ENCODE peak calls at places on chromosomes 7 and 10, in four cellular contexts. O, U, I and V are unnamed samples.

GRCh38 chr10:33807527-33808377 is 473.3 kb upstream of the NRP1 start:
- DNase-seq in U (no peak), O (no peak), I (no peak), V (no peak)

GRCh38 chr7:66224171-66224773 is 19.1 kb downstream of the TPST1 start:
- DNase-seq in I (no peak), O (no peak), U (no peak), V (no peak)

GRCh38 chr10:12448729-12449391 is 99.5 kb downstream of the CAMK1D start:
- DNase-seq in U (no peak), O (peak), I (peak), V (peak)

GRCh38 chr7:130879191-130879590 is 145.2 kb upstream of the KLF14 start:
- DNase-seq in U (no peak), O (no peak), I (no peak), V (no peak)

GRCh38 chr7:131555565-131556054 is 818 bp downstream of the PODXL start:
- DNase-seq in U (no peak), O (no peak), I (no peak), V (no peak)

GRCh38 chr7:129778770-129779601 is 167.5 kb downstream of the NRF1 start:
- DNase-seq in I (no peak), U (no peak), O (no peak), V (peak)

GRCh38 chr7:98514211-98515150 is 102.6 kb upstream of the NPTX2 start:
- DNase-seq in O (peak), U (no peak), I (no peak), V (no peak)

GRCh38 chr7:7554021-7554432 is 12.7 kb upstream of the MIOS start:
- DNase-seq in I (no peak), O (no peak), U (no peak), V (no peak)

GRCh38 chr10:49228677-49229076 is 40.5 kb upstream of the TMEM273 start:
- DNase-seq in O (no peak), I (no peak), U (no peak), V (no peak)

GRCh38 chr10:2460846-2461245 is 606.5 kb upstream of the PFKP start:
- DNase-seq in I (no peak), O (no peak), U (no peak), V (no peak)

GRCh38 chr10:127908106-127908957 is 1.4 kb downstream of the PTPRE start:
- DNase-seq in I (no peak), U (peak), O (no peak), V (no peak)

GRCh38 chr7:131934452-131934851 is 378.0 kb upstream of the PODXL start:
- DNase-seq in I (no peak), O (no peak), U (no peak), V (no peak)

DNA sequence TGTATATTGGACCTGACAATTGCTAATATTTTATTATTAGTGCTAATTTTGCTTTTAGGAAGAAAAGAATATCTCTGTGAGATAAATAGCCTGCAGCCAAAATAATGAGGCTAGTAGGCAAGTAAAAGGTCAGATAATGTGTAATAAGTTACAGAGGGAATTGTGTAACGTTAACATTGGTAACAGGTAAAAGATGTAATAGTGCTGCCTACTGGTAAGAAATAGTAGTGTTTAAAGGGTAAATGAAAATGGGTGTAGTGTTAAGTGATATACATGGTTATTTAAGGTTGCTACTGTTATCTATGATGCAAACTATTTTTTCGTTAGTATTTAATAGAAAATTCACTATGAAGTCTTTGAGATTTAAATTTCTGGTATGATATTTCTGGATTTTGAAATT is 9.2 kb upstream of the FOXP2 start:
- DNase-seq in I (no peak), O (no peak), U (no peak), V (no peak)
- TF ChIP-seq CTCF in I (peak), O (no peak), U (no peak), V (peak)

DNA sequence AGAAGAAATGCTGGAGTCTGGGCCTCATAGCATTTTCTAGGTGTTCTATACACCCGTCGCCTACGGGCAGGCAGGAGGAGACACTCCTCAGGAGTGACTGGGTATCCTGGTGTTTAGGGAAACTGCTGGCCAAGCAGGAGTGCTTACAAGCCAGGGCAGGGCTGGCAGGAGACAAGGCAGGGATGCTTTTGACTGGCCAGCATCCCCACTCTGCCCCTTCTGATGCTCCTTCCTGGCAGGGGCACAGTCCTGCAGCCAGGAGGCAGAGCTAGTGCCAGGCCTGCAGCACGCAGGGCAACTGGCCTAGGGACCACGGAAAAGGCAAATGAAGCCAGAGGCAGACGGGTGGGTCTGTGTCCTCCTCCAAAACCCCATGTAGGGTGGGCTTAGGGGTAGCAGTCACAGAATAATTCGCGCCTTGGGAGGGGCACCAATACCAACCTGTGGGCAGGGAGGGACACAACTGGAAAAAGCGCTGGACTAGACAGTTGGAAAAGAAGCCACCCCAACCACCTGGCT is 4.9 kb downstream of the IMPDH1 start:
- DNase-seq in U (no peak), O (no peak), I (no peak), V (no peak)
- TF ChIP-seq CTCF in U (no peak), O (no peak), I (no peak), V (no peak)

GRCh38 chr10:71962915-71963314 is 1.3 kb upstream of the CHST3 start:
- DNase-seq in I (no peak), O (no peak), U (no peak), V (no peak)

GRCh38 chr10:71961831-71962230 is 2.4 kb upstream of the CHST3 start:
- DNase-seq in U (no peak), O (no peak), I (no peak), V (no peak)

GRCh38 chr10:71959526-71959925 is 4.7 kb upstream of the CHST3 start:
- DNase-seq in U (no peak), O (no peak), I (no peak), V (no peak)

GRCh38 chr10:71952745-71953144 is 11.4 kb upstream of the CHST3 start:
- DNase-seq in O (no peak), I (no peak), U (peak), V (no peak)

GRCh38 chr10:71957546-71958275 is 6.5 kb upstream of the CHST3 start:
- DNase-seq in I (no peak), O (no peak), U (no peak), V (no peak)
- TF ChIP-seq CTCF in I (no peak), O (no peak), U (no peak), V (no peak)

GRCh38 chr7:31175672-31176071 is 123.6 kb downstream of the ADCYAP1R1 start:
- DNase-seq in U (no peak), O (no peak), I (no peak), V (no peak)
- TF ChIP-seq CTCF in U (no peak), O (no peak), I (no peak), V (no peak)

DNA sequence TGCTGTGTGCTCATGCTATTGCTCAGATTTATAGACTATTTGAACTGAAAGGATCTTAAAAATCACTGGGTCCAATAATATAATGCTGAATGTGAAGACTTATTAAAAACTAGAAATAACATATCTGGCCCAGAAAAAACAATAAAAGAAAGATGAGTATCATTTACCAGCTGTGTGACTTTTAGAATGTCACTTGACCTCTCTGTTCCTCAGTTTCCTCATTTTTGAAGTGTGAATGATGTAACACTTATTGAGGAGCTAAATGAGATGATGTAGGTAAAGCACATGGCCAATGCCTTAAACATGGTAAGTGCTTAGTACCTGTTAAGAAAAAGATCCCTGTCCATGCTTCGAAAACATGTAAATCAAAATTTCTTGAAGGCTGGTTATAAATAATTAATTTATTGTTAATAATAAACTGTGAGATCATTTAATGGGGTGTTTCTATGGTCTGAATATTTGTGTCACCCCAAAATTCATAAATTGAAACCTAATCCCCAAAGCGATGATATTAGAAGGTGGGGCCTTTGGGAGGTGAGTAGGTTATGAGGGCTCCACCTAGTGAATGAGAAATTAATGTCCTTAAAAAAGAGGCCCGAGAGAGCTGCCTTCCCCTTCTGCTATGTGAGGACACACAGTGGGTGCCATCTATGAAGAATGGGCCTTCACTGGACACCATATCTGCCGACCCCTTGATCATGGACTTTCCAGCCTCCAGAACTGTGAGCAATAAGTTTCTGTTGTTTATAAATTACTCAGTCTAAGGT is 13.0 kb downstream of the DNTT start:
- DNase-seq in I (no peak), U (no peak), O (no peak), V (no peak)
- TF ChIP-seq CTCF in I (no peak), U (no peak), O (no peak), V (no peak)

GRCh38 chr10:114304566-114305421 is 65.7 kb downstream of the VWA2 start:
- DNase-seq in O (peak), U (no peak), I (peak), V (peak)
- TF ChIP-seq CTCF in O (no peak), U (peak), I (peak), V (peak)